ENCODE peak calls at places on chromosomes 13 and 19, in seven cellular contexts. One of them, this sample, is unnamed.

GRCh38 chr13:37011002-37011401 is 10.4 kb downstream of the EXOSC8 start:
- DNase-seq in body of pancreas: no peak
- DNase-seq in suprapubic skin: no peak
- DNase-seq in heart left ventricle: no peak
- DNase-seq in ovary: no peak
- DNase-seq in adrenal gland: no peak
- DNase-seq in uterus: no peak
- DNase-seq in this sample: no peak

GRCh38 chr13:68808456-68808855 is 1299.2 kb upstream of the ATXN8OS start:
- DNase-seq in heart left ventricle: no peak
- DNase-seq in adrenal gland: no peak
- DNase-seq in suprapubic skin: no peak
- DNase-seq in ovary: no peak
- DNase-seq in uterus: no peak
- DNase-seq in body of pancreas: no peak
- DNase-seq in this sample: no peak

GRCh38 chr13:49527123-49527522 is 31.4 kb downstream of the PHF11 start:
- DNase-seq in adrenal gland: peak
- DNase-seq in heart left ventricle: peak
- DNase-seq in ovary: no peak
- DNase-seq in body of pancreas: no peak
- DNase-seq in uterus: no peak
- DNase-seq in suprapubic skin: no peak
- DNase-seq in this sample: no peak

GRCh38 chr19:8209965-8210659 is 942 bp downstream of the CERS4 start:
- DNase-seq in adrenal gland: no peak
- DNase-seq in suprapubic skin: no peak
- DNase-seq in body of pancreas: no peak
- DNase-seq in ovary: no peak
- DNase-seq in uterus: no peak
- DNase-seq in heart left ventricle: no peak
- DNase-seq in this sample: no peak

GRCh38 chr13:38947049-38947448 is 43.6 kb downstream of the STOML3 start:
- DNase-seq in adrenal gland: no peak
- DNase-seq in heart left ventricle: no peak
- DNase-seq in body of pancreas: no peak
- DNase-seq in suprapubic skin: no peak
- DNase-seq in ovary: no peak
- DNase-seq in uterus: no peak
- DNase-seq in this sample: no peak

GRCh38 chr19:50461066-50461875 is 15.0 kb upstream of the EMC10 start:
- DNase-seq in uterus: no peak
- DNase-seq in heart left ventricle: peak
- DNase-seq in ovary: no peak
- DNase-seq in adrenal gland: peak
- DNase-seq in body of pancreas: peak
- DNase-seq in suprapubic skin: no peak
- DNase-seq in this sample: peak

GRCh38 chr13:113211774-113212173 is 2.4 kb downstream of the CUL4A start:
- DNase-seq in suprapubic skin: no peak
- DNase-seq in ovary: no peak
- DNase-seq in uterus: no peak
- DNase-seq in body of pancreas: no peak
- DNase-seq in heart left ventricle: no peak
- DNase-seq in adrenal gland: no peak
- DNase-seq in this sample: no peak

GRCh38 chr13:51793570-51794273 is 10.2 kb downstream of the DHRS12 start:
- DNase-seq in ovary: no peak
- DNase-seq in uterus: no peak
- DNase-seq in adrenal gland: peak
- DNase-seq in heart left ventricle: no peak
- DNase-seq in body of pancreas: peak
- DNase-seq in suprapubic skin: peak
- DNase-seq in this sample: peak

GRCh38 chr19:47417746-47418594 is 1.4 kb downstream of the MEIS3 start:
- DNase-seq in adrenal gland: no peak
- DNase-seq in body of pancreas: no peak
- DNase-seq in suprapubic skin: no peak
- DNase-seq in heart left ventricle: no peak
- DNase-seq in uterus: no peak
- DNase-seq in ovary: no peak
- DNase-seq in this sample: no peak

GRCh38 chr13:113493315-113493951 is 2.9 kb upstream of the DCUN1D2 start:
- DNase-seq in uterus: no peak
- DNase-seq in body of pancreas: peak
- DNase-seq in adrenal gland: peak
- DNase-seq in heart left ventricle: no peak
- DNase-seq in suprapubic skin: no peak
- DNase-seq in ovary: no peak
- DNase-seq in this sample: peak

GRCh38 chr13:67353031-67353430 is 122.9 kb upstream of the PCDH9 start:
- DNase-seq in heart left ventricle: no peak
- DNase-seq in suprapubic skin: no peak
- DNase-seq in body of pancreas: no peak
- DNase-seq in ovary: no peak
- DNase-seq in uterus: no peak
- DNase-seq in adrenal gland: no peak
- DNase-seq in this sample: no peak

GRCh38 chr13:40221131-40221459 is 445.3 kb downstream of the FOXO1 start:
- DNase-seq in uterus: no peak
- DNase-seq in adrenal gland: no peak
- DNase-seq in heart left ventricle: no peak
- DNase-seq in ovary: no peak
- DNase-seq in body of pancreas: no peak
- DNase-seq in suprapubic skin: no peak
- DNase-seq in this sample: no peak

GRCh38 chr13:36323951-36324566 is 22.1 kb downstream of the SPART start:
- DNase-seq in adrenal gland: no peak
- DNase-seq in ovary: no peak
- DNase-seq in uterus: no peak
- DNase-seq in body of pancreas: no peak
- DNase-seq in suprapubic skin: no peak
- DNase-seq in heart left ventricle: no peak
- DNase-seq in this sample: no peak

GRCh38 chr19:9321338-9321737 is 2.6 kb upstream of the ZNF559 start:
- DNase-seq in suprapubic skin: no peak
- DNase-seq in heart left ventricle: no peak
- DNase-seq in ovary: no peak
- DNase-seq in uterus: no peak
- DNase-seq in body of pancreas: no peak
- DNase-seq in adrenal gland: no peak
- DNase-seq in this sample: no peak

GRCh38 chr19:28586501-28586900 is 626.5 kb downstream of the UQCRFS1 start:
- DNase-seq in uterus: no peak
- DNase-seq in adrenal gland: no peak
- DNase-seq in body of pancreas: no peak
- DNase-seq in suprapubic skin: no peak
- DNase-seq in heart left ventricle: no peak
- DNase-seq in ovary: no peak
- DNase-seq in this sample: no peak

GRCh38 chr19:6677924-6678689 is 8.1 kb upstream of the TNFSF14 start:
- DNase-seq in uterus: no peak
- DNase-seq in ovary: peak
- DNase-seq in heart left ventricle: no peak
- DNase-seq in suprapubic skin: no peak
- DNase-seq in adrenal gland: peak
- DNase-seq in body of pancreas: no peak
- DNase-seq in this sample: no peak

GRCh38 chr13:31191748-31192147 is 8.0 kb upstream of the B3GLCT start:
- DNase-seq in suprapubic skin: no peak
- DNase-seq in heart left ventricle: no peak
- DNase-seq in uterus: no peak
- DNase-seq in adrenal gland: no peak
- DNase-seq in ovary: no peak
- DNase-seq in body of pancreas: no peak
- DNase-seq in this sample: no peak

GRCh38 chr19:48490980-48491792 is 20.4 kb downstream of the LMTK3 start:
- DNase-seq in ovary: peak
- DNase-seq in heart left ventricle: no peak
- DNase-seq in uterus: no peak
- DNase-seq in body of pancreas: peak
- DNase-seq in adrenal gland: peak
- DNase-seq in suprapubic skin: no peak
- DNase-seq in this sample: no peak

GRCh38 chr19:29630661-29631060 is 24.6 kb downstream of the POP4 start:
- DNase-seq in ovary: no peak
- DNase-seq in uterus: no peak
- DNase-seq in adrenal gland: no peak
- DNase-seq in suprapubic skin: no peak
- DNase-seq in heart left ventricle: no peak
- DNase-seq in body of pancreas: no peak
- DNase-seq in this sample: no peak

GRCh38 chr19:52188822-52189744 is 769 bp upstream of the PPP2R1A start:
- DNase-seq in heart left ventricle: peak
- DNase-seq in suprapubic skin: peak
- DNase-seq in adrenal gland: peak
- DNase-seq in ovary: peak
- DNase-seq in uterus: no peak
- DNase-seq in body of pancreas: no peak
- DNase-seq in this sample: no peak
- TF ChIP-seq POLR2A in heart left ventricle: peak
- TF ChIP-seq POLR2A in suprapubic skin: peak
- TF ChIP-seq POLR2A in adrenal gland: peak
- TF ChIP-seq POLR2A in ovary: peak
- TF ChIP-seq POLR2A in uterus: peak
- TF ChIP-seq POLR2A in body of pancreas: no peak
- TF ChIP-seq POLR2A in this sample: peak

GRCh38 chr19:10603873-10604459 is 16.9 kb upstream of the AP1M2 start:
- DNase-seq in ovary: no peak
- DNase-seq in body of pancreas: peak
- DNase-seq in uterus: no peak
- DNase-seq in heart left ventricle: no peak
- DNase-seq in suprapubic skin: no peak
- DNase-seq in adrenal gland: no peak
- DNase-seq in this sample: no peak

GRCh38 chr19:10604460-10604980 is 17.4 kb upstream of the AP1M2 start:
- DNase-seq in uterus: peak
- DNase-seq in body of pancreas: peak
- DNase-seq in adrenal gland: no peak
- DNase-seq in heart left ventricle: no peak
- DNase-seq in ovary: no peak
- DNase-seq in suprapubic skin: no peak
- DNase-seq in this sample: no peak

GRCh38 chr19:10602330-10603083 is 15.4 kb upstream of the AP1M2 start:
- DNase-seq in adrenal gland: peak
- DNase-seq in heart left ventricle: peak
- DNase-seq in ovary: peak
- DNase-seq in uterus: peak
- DNase-seq in body of pancreas: peak
- DNase-seq in suprapubic skin: peak
- DNase-seq in this sample: peak

GRCh38 chr19:10601999-10602329 is 14.9 kb upstream of the AP1M2 start:
- DNase-seq in uterus: no peak
- DNase-seq in heart left ventricle: no peak
- DNase-seq in body of pancreas: no peak
- DNase-seq in ovary: no peak
- DNase-seq in suprapubic skin: no peak
- DNase-seq in adrenal gland: no peak
- DNase-seq in this sample: no peak

GRCh38 chr19:10603084-10603872 is 16.2 kb upstream of the AP1M2 start:
- DNase-seq in suprapubic skin: peak
- DNase-seq in adrenal gland: peak
- DNase-seq in body of pancreas: peak
- DNase-seq in ovary: peak
- DNase-seq in heart left ventricle: peak
- DNase-seq in uterus: peak
- DNase-seq in this sample: no peak
- TF ChIP-seq POLR2A in suprapubic skin: no peak
- TF ChIP-seq POLR2A in adrenal gland: no peak
- TF ChIP-seq POLR2A in body of pancreas: no peak
- TF ChIP-seq POLR2A in ovary: no peak
- TF ChIP-seq POLR2A in heart left ventricle: no peak
- TF ChIP-seq POLR2A in uterus: no peak
- TF ChIP-seq POLR2A in this sample: no peak

DNA sequence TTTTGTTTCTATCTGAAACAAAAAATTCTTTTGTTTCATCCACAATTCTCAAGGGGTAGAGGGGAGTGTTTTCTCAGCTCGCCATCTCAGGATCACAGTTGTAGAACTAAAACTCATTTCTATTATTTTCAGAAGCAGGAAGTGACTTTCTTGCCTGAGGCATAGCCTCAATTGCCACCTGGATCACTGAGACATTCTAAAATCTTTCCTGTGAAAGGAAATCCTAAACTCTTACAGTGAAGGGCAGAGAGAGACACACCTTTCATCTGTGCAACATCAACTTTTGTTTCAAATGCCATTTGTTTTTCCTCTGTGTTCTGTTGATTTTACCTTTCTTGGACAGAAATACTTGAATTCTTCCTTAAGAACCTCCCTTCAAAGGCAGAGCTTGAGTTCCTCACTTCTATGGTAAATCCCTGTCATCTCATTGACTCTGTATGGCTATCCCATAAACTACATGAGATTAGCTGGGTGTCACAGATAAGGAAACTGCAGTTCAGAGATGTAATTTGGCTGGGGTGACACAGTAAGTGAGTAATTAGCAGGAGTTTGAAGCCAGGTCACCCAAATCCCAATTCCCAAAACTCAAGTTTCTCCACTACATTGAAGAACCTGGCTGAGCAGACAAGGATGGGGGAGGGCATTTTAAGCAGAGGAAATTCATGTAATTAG is 224.4 kb upstream of the HTR2A start:
- DNase-seq in adrenal gland: no peak
- DNase-seq in heart left ventricle: no peak
- DNase-seq in ovary: no peak
- DNase-seq in body of pancreas: no peak
- DNase-seq in uterus: no peak
- DNase-seq in suprapubic skin: no peak
- DNase-seq in this sample: no peak
- TF ChIP-seq POLR2A in adrenal gland: no peak
- TF ChIP-seq POLR2A in heart left ventricle: no peak
- TF ChIP-seq POLR2A in ovary: no peak
- TF ChIP-seq POLR2A in body of pancreas: no peak
- TF ChIP-seq POLR2A in uterus: no peak
- TF ChIP-seq POLR2A in suprapubic skin: no peak
- TF ChIP-seq POLR2A in this sample: no peak

DNA sequence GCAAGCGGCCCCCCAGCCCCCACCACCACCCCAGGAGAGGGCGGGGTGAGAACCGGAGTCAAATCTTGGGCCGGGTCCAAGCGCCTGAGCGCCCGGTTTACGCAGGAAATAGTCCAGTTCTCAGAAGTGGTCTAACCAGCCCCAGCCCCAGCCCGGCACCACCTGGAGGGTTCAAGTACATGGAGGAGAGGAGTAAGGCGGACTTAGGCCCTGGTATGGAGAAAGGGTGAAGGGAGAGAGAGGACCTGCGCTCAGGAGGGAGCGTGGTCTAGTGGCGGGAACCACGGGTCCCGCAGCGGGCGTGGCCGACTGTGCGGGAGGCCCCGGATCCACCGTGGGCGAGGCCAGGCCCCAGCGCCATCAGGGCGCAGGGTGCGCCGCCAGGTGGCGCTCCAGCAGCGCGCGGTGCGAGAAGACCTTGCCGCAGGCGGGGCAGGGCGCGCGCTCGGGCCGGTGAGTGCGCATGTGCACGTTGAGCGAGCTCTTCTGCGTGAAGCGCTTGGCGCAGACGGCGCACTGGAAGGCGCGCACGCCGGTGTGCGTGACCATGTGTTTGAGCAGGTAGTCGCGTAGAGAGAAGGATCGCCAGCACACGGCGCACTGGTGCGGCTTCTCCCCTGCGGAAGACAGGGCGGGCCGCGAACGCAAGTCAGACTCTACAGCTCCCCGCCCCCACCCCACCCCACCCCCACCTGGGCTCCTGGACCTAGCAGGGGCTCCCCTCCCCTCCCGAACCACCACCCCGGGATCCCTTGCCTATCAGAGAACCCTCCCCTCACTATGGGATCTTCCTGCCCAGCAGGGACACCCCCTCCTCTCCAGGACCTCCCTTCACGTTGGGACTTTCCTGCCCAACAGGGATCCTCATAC is 2.1 kb upstream of the SLC27A5 start:
- DNase-seq in ovary: peak
- DNase-seq in uterus: peak
- DNase-seq in heart left ventricle: peak
- DNase-seq in adrenal gland: peak
- DNase-seq in body of pancreas: peak
- DNase-seq in suprapubic skin: peak
- DNase-seq in this sample: no peak
- TF ChIP-seq POLR2A in ovary: peak
- TF ChIP-seq POLR2A in uterus: peak
- TF ChIP-seq POLR2A in heart left ventricle: no peak
- TF ChIP-seq POLR2A in adrenal gland: no peak
- TF ChIP-seq POLR2A in body of pancreas: peak
- TF ChIP-seq POLR2A in suprapubic skin: no peak
- TF ChIP-seq POLR2A in this sample: no peak